ENCODE peak calls at places on chromosome 18, in four cellular contexts. Y is K562, P is HepG2, S is GM12878. R is an unnamed sample.

GRCh38 chr18:25284861-25285574 is 66.9 kb downstream of the ZNF521 start:
- DNase-seq in Y (no peak), S (no peak), P (no peak), R (no peak)

GRCh38 chr18:54805571-54806334 is 22.5 kb upstream of the RAB27B start:
- DNase-seq in Y (peak; percentile 4), P (peak; percentile 2), S (no peak), R (peak; percentile 26)

GRCh38 chr18:77857926-77858325 is 608.3 kb downstream of the GALR1 start:
- DNase-seq in P (no peak), S (no peak), Y (no peak), R (no peak)

GRCh38 chr18:52200891-52201663 is 138.9 kb upstream of the DCC start:
- DNase-seq in P (no peak), S (no peak), Y (no peak), R (no peak)

GRCh38 chr18:28005164-28005563 is 171.8 kb downstream of the CDH2 start:
- DNase-seq in Y (no peak), S (no peak), P (no peak), R (no peak)

GRCh38 chr18:42157420-42157819 is 202.4 kb downstream of the PIK3C3 start:
- DNase-seq in S (no peak), P (no peak), Y (no peak), R (no peak)

GRCh38 chr18:79567481-79568147 is 112.0 kb upstream of the CTDP1 start:
- DNase-seq in P (no peak), S (no peak), Y (no peak), R (no peak)

GRCh38 chr18:51127664-51128063 is 69.8 kb downstream of the MEX3C start:
- DNase-seq in P (no peak), S (no peak), Y (no peak), R (no peak)

GRCh38 chr18:48914581-48915251 is 36.0 kb downstream of the SMAD7 start:
- DNase-seq in P (no peak), S (no peak), Y (no peak), R (no peak)

GRCh38 chr18:59343916-59344315 is 15.1 kb downstream of the LMAN1 start:
- DNase-seq in S (no peak), Y (no peak), P (no peak), R (no peak)

GRCh38 chr18:45670281-45670962 is 53.6 kb upstream of the SLC14A1 start:
- DNase-seq in Y (peak; percentile 73), S (no peak), P (no peak), R (no peak)

GRCh38 chr18:59202258-59202820 is 17.6 kb upstream of the GRP start:
- DNase-seq in Y (no peak), P (no peak), S (no peak), R (no peak)

GRCh38 chr18:35032113-35032512 is 9.1 kb upstream of the MAPRE2 start:
- DNase-seq in P (no peak), Y (no peak), S (no peak), R (no peak)

GRCh38 chr18:75088622-75089211 is 120.2 kb downstream of the PTGR3 start:
- DNase-seq in P (no peak), Y (no peak), S (no peak), R (no peak)

GRCh38 chr18:13849791-13850190 is 25.8 kb downstream of the MC5R start:
- DNase-seq in S (no peak), Y (no peak), P (no peak), R (no peak)

GRCh38 chr18:47163241-47163640 is 12.9 kb downstream of the IER3IP1 start:
- DNase-seq in S (no peak), P (no peak), Y (no peak), R (no peak)

GRCh38 chr18:80181642-80182461 is 65.5 kb downstream of the PARD6G start:
- DNase-seq in P (peak; percentile 33), S (no peak), Y (no peak), R (no peak)

GRCh38 chr18:9779630-9780029 is 71.5 kb downstream of the RAB31 start:
- DNase-seq in Y (no peak), S (no peak), P (peak; percentile 57), R (peak; percentile 63)

GRCh38 chr18:36321636-36322407 is 24.3 kb downstream of the FHOD3 start:
- DNase-seq in S (no peak), Y (no peak), P (no peak), R (no peak)

GRCh38 chr18:59885579-59886163 is 14.1 kb upstream of the PMAIP1 start:
- DNase-seq in S (peak; percentile 78), Y (no peak), P (no peak), R (no peak)

GRCh38 chr18:21303445-21303844 is 61.4 kb downstream of the GREB1L start:
- DNase-seq in P (no peak), S (no peak), Y (no peak), R (no peak)

GRCh38 chr18:54269924-54270844 is 867 bp downstream of the POLI start:
- DNase-seq in S (no peak), Y (no peak), P (peak; percentile 35), R (peak; percentile 30)

GRCh38 chr18:37452697-37453385 is 112.8 kb downstream of the CELF4 start:
- DNase-seq in P (no peak), S (no peak), Y (no peak), R (no peak)

GRCh38 chr18:37270046-37270665 is 295.4 kb downstream of the CELF4 start:
- DNase-seq in S (no peak), Y (peak; percentile 67), P (peak; percentile 21), R (no peak)

GRCh38 chr18:40124107-40124506 is 1830.9 kb upstream of the PIK3C3 start:
- DNase-seq in P (no peak), Y (no peak), S (no peak), R (no peak)

GRCh38 chr18:44392933-44393332 is 287.8 kb upstream of the SETBP1 start:
- DNase-seq in S (no peak), Y (no peak), P (no peak), R (no peak)

GRCh38 chr18:52070295-52070756 is 269.7 kb upstream of the DCC start:
- DNase-seq in Y (no peak), P (peak; percentile 96), S (peak; percentile 2), R (no peak)

GRCh38 chr18:33062834-33063364 is 290.1 kb upstream of the KLHL14 start:
- DNase-seq in S (no peak), Y (no peak), P (no peak), R (no peak)

GRCh38 chr18:12776821-12777471 is 74.1 kb downstream of the PSMG2 start:
- DNase-seq in Y (no peak), P (no peak), S (no peak), R (no peak)

GRCh38 chr18:36658611-36659010 is 170.2 kb downstream of the TPGS2 start:
- DNase-seq in Y (no peak), P (no peak), S (no peak), R (no peak)

GRCh38 chr18:27713727-27714080 is 463.2 kb downstream of the CDH2 start:
- DNase-seq in P (no peak), Y (no peak), S (no peak), R (no peak)

GRCh38 chr18:60069145-60069544 is 169.3 kb downstream of the PMAIP1 start:
- DNase-seq in Y (no peak), S (no peak), P (no peak), R (no peak)

GRCh38 chr18:74562775-74563174 is 28.5 kb downstream of the CNDP1 start:
- DNase-seq in Y (no peak), P (no peak), S (no peak), R (no peak)

GRCh38 chr18:57863706-57864105 is 60.6 kb upstream of the ATP8B1 start:
- DNase-seq in Y (no peak), P (no peak), S (no peak), R (no peak)

GRCh38 chr18:10164241-10165160 is 250.7 kb downstream of the VAPA start:
- DNase-seq in P (no peak), Y (no peak), S (no peak), R (no peak)

GRCh38 chr18:4544131-4544530 is 89.0 kb upstream of the DLGAP1 start:
- DNase-seq in Y (no peak), P (no peak), S (no peak), R (peak; percentile 4)
- TF ChIP-seq CHD4 in Y (no peak), P (no peak), S (no peak), R (no peak)

GRCh38 chr18:63216497-63216896 is 103.1 kb downstream of the BCL2 start:
- DNase-seq in P (no peak), Y (no peak), S (no peak), R (no peak)

GRCh38 chr18:63213331-63213900 is 106.2 kb downstream of the BCL2 start:
- DNase-seq in Y (no peak), P (no peak), S (no peak), R (no peak)

GRCh38 chr18:63213936-63214671 is 105.5 kb downstream of the BCL2 start:
- DNase-seq in P (no peak), Y (no peak), S (no peak), R (no peak)

GRCh38 chr18:63218472-63218871 is 101.1 kb downstream of the BCL2 start:
- DNase-seq in Y (peak; percentile 7), S (no peak), P (no peak), R (no peak)

DNA sequence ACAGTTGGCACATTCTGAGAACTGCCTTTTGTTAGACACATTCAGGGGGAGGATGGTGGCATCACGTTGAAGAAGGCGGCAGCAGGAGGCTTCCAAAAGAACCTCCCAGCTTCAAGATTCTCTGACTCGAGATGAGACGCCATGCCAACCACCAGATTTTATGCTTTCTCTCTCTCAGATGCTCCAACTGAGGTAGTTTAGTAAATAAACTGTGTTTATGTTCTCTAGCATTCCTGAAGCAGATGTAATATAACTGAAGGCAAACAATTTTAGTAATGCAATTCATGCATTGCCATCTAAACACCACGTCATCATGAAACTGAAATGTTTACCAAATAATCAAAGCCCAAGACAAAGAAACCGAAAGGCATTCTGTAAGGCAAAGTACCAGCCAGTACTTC is 102.7 kb downstream of the BCL2 start:
- DNase-seq in Y (no peak), P (no peak), S (no peak), R (no peak)
- H3K4me3 ChIP-seq in Y (no peak overlapping the region), P (no peak overlapping the region), S (peak overlapping the region; percentile 31), R (no peak overlapping the region)

GRCh38 chr18:67766930-67767329 is 250.4 kb upstream of the DSEL start:
- DNase-seq in Y (no peak), S (peak; percentile 5), P (no peak), R (no peak)
- TF ChIP-seq CHD4 in Y (no peak), S (no peak), P (no peak), R (no peak)

GRCh38 chr18:61496374-61496773 is 163.1 kb downstream of the CDH20 start:
- DNase-seq in Y (no peak), S (no peak), P (no peak), R (no peak)
- H3K4me3 ChIP-seq in Y (no peak overlapping the region), S (no peak overlapping the region), P (no peak overlapping the region), R (no peak overlapping the region)